ENCODE peak calls at places on chromosome 4, in eight cellular contexts. O is A549, U is nephron progenitor cell, L is dorsolateral prefrontal cortex, Q is choroid plexus epithelial cell, A is B cell, W is lower lobe of right lung, H is breast epithelium. E is an unnamed sample.

GRCh38 chr4:168309781-168310180 is 8.8 kb downstream of the DDX60 start:
- DNase-seq in O (no peak), U (no peak), L (no peak), Q (peak; percentile 30), A (no peak), W (no peak), H (no peak), E (no peak)

GRCh38 chr4:15778191-15778741 is at the start of gene CD38:
- DNase-seq in O (peak; percentile 29), U (peak; percentile 47), L (no peak), Q (peak; percentile 53), A (no peak), W (peak; percentile 51), H (no peak), E (peak; percentile 14)

GRCh38 chr4:38150021-38150671 is 189.9 kb downstream of the PTTG2 start:
- DNase-seq in O (no peak), U (no peak), L (no peak), Q (peak; percentile 85), A (no peak), W (no peak), H (no peak), E (no peak)

GRCh38 chr4:154928640-154929257 is 147.7 kb downstream of the RBM46 start:
- DNase-seq in O (peak; percentile 45), U (no peak), L (no peak), Q (peak; percentile 55), A (no peak), W (no peak), H (no peak), E (peak; percentile 34)

GRCh38 chr4:67983333-67983732 is 20.0 kb upstream of the TMPRSS11A start:
- DNase-seq in O (no peak), U (no peak), L (no peak), Q (no peak), A (no peak), W (no peak), H (no peak), E (no peak)

GRCh38 chr4:85543832-85544231 is 68.9 kb downstream of the ARHGAP24 start:
- DNase-seq in O (no peak), U (no peak), L (no peak), Q (peak; percentile 51), A (no peak), W (no peak), H (no peak), E (no peak)

GRCh38 chr4:126264839-126265238 is 950.1 kb downstream of the FAT4 start:
- DNase-seq in O (no peak), U (no peak), L (no peak), Q (peak; percentile 73), A (no peak), W (no peak), H (no peak), E (no peak)

GRCh38 chr4:121822796-121823504 is 733 bp downstream of the CCNA2 start:
- DNase-seq in O (peak; percentile 25), U (peak; percentile 26), L (no peak), Q (peak; percentile 30), A (no peak), W (peak; percentile 46), H (no peak), E (peak; percentile 9)

GRCh38 chr4:26288308-26288982 is 32.4 kb upstream of the RBPJ start:
- DNase-seq in O (peak; percentile 5), U (no peak), L (no peak), Q (peak; percentile 60), A (no peak), W (peak; percentile 58), H (no peak), E (peak; percentile 39)

GRCh38 chr4:172708184-172708583 is 460.4 kb upstream of the GALNT7 start:
- DNase-seq in O (no peak), U (no peak), L (no peak), Q (no peak), A (no peak), W (no peak), H (no peak), E (no peak)

GRCh38 chr4:142307857-142308256 is 538.2 kb downstream of the INPP4B start:
- DNase-seq in O (no peak), U (no peak), L (no peak), Q (no peak), A (no peak), W (no peak), H (no peak), E (no peak)

GRCh38 chr4:112895785-112896184 is 153.7 kb upstream of the ANK2 start:
- DNase-seq in O (no peak), U (peak; percentile 31), L (no peak), Q (no peak), A (no peak), W (no peak), H (no peak), E (no peak)

GRCh38 chr4:30718021-30718888 is 1.9 kb upstream of the PCDH7 start:
- DNase-seq in O (no peak), U (peak; percentile 74), L (peak; percentile 43), Q (peak; percentile 46), A (no peak), W (no peak), H (no peak), E (peak; percentile 6)

GRCh38 chr4:14338206-14338605 is 664.1 kb upstream of the CPEB2 start:
- DNase-seq in O (no peak), U (no peak), L (no peak), Q (peak; percentile 43), A (no peak), W (no peak), H (no peak), E (no peak)

GRCh38 chr4:107800686-107801085 is 24.0 kb upstream of the SGMS2 start:
- DNase-seq in O (no peak), U (no peak), L (no peak), Q (no peak), A (no peak), W (no peak), H (no peak), E (no peak)

GRCh38 chr4:38943355-38943754 is 75.7 kb downstream of the FAM114A1 start:
- DNase-seq in O (no peak), U (no peak), L (no peak), Q (peak; percentile 83), A (no peak), W (no peak), H (no peak), E (no peak)

GRCh38 chr4:149264093-149264733 is 551.4 kb downstream of the IQCM start:
- DNase-seq in O (peak; percentile 55), U (peak; percentile 15), L (no peak), Q (peak; percentile 83), A (no peak), W (no peak), H (no peak), E (peak; percentile 30)
- TF ChIP-seq CTCF in O (peak; percentile 35), U (peak; percentile 52), L (peak; percentile 33), Q (peak; percentile 83), A (peak; percentile 62), W (peak; percentile 61), H (no peak), E (no peak)

DNA sequence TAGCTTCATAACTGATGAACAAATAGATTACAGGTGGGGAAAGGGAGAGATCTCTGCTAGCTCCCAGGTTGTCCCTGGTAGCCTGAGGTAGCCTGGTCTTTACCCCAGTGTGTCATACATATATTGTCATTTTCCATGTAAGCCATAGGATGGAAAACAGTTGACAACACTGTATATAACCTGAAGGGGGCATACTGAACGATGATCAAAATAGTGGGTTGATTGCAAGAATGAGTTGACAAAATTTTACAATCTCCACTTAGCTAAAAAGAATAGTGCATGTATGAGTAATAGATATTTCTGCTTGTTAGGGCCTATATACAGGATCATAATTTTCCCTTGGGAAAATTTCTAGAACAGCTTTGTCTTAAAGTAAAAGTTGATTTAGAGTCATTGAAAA is 304.1 kb upstream of the HAND2 start:
- DNase-seq in O (peak; percentile 20), U (no peak), L (no peak), Q (peak; percentile 24), A (no peak), W (no peak), H (no peak), E (no peak)
- TF ChIP-seq CTCF in O (no peak), U (no peak), L (no peak), Q (no peak), A (no peak), W (no peak), H (no peak), E (no peak)

DNA sequence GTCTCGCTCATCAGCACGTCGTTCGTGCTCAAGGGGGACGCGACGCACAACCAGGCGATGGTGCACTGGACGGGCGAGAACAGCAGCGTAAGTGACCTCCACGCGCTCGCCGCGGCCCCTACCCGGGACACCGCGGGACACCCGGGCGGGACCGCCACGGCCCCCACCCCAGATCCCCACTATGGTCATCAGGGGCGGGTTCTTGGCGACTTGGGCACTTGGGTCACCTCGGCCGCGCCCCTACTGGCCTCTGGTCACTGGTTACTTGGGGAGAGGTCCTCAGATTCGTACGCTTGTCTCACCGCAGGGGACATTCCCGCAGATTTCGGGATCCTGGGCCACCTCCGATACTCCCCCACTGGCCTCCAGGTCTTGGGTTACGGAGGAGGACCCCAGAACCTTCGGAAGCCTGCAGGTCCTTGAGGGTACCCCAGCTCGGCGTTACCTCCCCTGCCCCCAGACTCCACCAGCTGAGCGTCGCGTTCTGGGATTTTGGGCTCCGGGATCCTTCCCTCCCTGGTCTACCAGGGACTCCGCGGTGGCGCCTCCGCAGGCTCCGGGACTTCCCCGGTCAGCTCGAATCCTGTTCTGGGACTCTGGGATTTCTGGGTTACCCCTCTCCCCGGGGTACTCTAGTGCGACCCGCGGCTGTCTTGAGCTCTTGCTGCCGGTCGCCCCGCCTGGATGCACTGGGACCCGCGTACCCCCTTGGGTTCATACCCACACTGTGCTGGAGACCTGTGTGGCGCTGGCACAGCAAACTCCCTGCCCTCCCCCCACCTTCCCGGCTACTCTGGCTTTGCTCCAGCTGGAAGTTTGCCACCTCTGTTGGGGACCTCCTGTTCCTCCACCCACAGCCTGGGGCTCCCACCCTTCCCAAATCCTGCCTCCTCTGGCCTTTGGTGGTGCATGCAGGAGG is 961 bp downstream of the SORCS2 start:
- DNase-seq in O (peak; percentile 17), U (peak; percentile 41), L (no peak), Q (no peak), A (peak; percentile 35), W (peak; percentile 53), H (no peak), E (no peak)
- TF ChIP-seq CTCF in O (no peak), U (no peak), L (no peak), Q (peak; percentile 7), A (no peak), W (no peak), H (no peak), E (no peak)

GRCh38 chr4:56084849-56085248 is 136.1 kb downstream of the CEP135 start:
- DNase-seq in O (no peak), U (no peak), L (no peak), Q (no peak), A (no peak), W (no peak), H (no peak), E (no peak)
- TF ChIP-seq CTCF in O (no peak), U (no peak), L (no peak), Q (no peak), A (no peak), W (no peak), H (no peak), E (no peak)